ENCODE peak calls at places on chromosomes 5 and 9, in seven cellular contexts. One of them, this sample, is unnamed.

GRCh38 chr5:127492854-127493738 is 24.3 kb upstream of the PRRC1 start:
- DNase-seq in mucosa of descending colon: no peak
- DNase-seq in PC-9: peak; percentile 37
- DNase-seq in upper lobe of right lung: no peak
- DNase-seq in dorsolateral prefrontal cortex: no peak
- DNase-seq in fibroblast of lung: peak; percentile 72
- DNase-seq in heart right ventricle: no peak
- DNase-seq in this sample: no peak

GRCh38 chr9:20714442-20715415 is 30.7 kb downstream of the FOCAD start:
- DNase-seq in mucosa of descending colon: no peak
- DNase-seq in PC-9: no peak
- DNase-seq in upper lobe of right lung: no peak
- DNase-seq in dorsolateral prefrontal cortex: no peak
- DNase-seq in fibroblast of lung: no peak
- DNase-seq in heart right ventricle: no peak
- DNase-seq in this sample: no peak

GRCh38 chr5:58156354-58156753 is 303.5 kb downstream of the PLK2 start:
- DNase-seq in mucosa of descending colon: no peak
- DNase-seq in PC-9: no peak
- DNase-seq in upper lobe of right lung: no peak
- DNase-seq in dorsolateral prefrontal cortex: peak; percentile 80
- DNase-seq in fibroblast of lung: no peak
- DNase-seq in heart right ventricle: peak; percentile 36
- DNase-seq in this sample: no peak

GRCh38 chr5:143204474-143205246 is 198.8 kb downstream of the NR3C1 start:
- DNase-seq in mucosa of descending colon: no peak
- DNase-seq in PC-9: no peak
- DNase-seq in upper lobe of right lung: no peak
- DNase-seq in dorsolateral prefrontal cortex: no peak
- DNase-seq in fibroblast of lung: no peak
- DNase-seq in heart right ventricle: no peak
- DNase-seq in this sample: no peak

GRCh38 chr9:88586452-88586851 is 51.5 kb downstream of the NXNL2 start:
- DNase-seq in mucosa of descending colon: no peak
- DNase-seq in PC-9: no peak
- DNase-seq in upper lobe of right lung: no peak
- DNase-seq in dorsolateral prefrontal cortex: no peak
- DNase-seq in fibroblast of lung: peak; percentile 42
- DNase-seq in heart right ventricle: no peak
- DNase-seq in this sample: no peak

GRCh38 chr5:38379360-38379827 is 121.0 kb downstream of the EGFLAM start:
- DNase-seq in mucosa of descending colon: no peak
- DNase-seq in PC-9: no peak
- DNase-seq in upper lobe of right lung: no peak
- DNase-seq in dorsolateral prefrontal cortex: no peak
- DNase-seq in fibroblast of lung: no peak
- DNase-seq in heart right ventricle: no peak
- DNase-seq in this sample: no peak

GRCh38 chr5:113575074-113575473 is 61.6 kb downstream of the YTHDC2 start:
- DNase-seq in mucosa of descending colon: no peak
- DNase-seq in PC-9: no peak
- DNase-seq in upper lobe of right lung: no peak
- DNase-seq in dorsolateral prefrontal cortex: no peak
- DNase-seq in fibroblast of lung: no peak
- DNase-seq in heart right ventricle: no peak
- DNase-seq in this sample: no peak

GRCh38 chr9:123322771-123323481 is 33.1 kb upstream of the CRB2 start:
- DNase-seq in mucosa of descending colon: no peak
- DNase-seq in PC-9: no peak
- DNase-seq in upper lobe of right lung: no peak
- DNase-seq in dorsolateral prefrontal cortex: no peak
- DNase-seq in fibroblast of lung: no peak
- DNase-seq in heart right ventricle: no peak
- DNase-seq in this sample: no peak

GRCh38 chr9:108761530-108762347 is 94.0 kb downstream of the ACTL7B start:
- DNase-seq in mucosa of descending colon: peak; percentile 43
- DNase-seq in PC-9: no peak
- DNase-seq in upper lobe of right lung: no peak
- DNase-seq in dorsolateral prefrontal cortex: peak; percentile 69
- DNase-seq in fibroblast of lung: peak; percentile 67
- DNase-seq in heart right ventricle: peak; percentile 58
- DNase-seq in this sample: no peak

GRCh38 chr5:73039082-73039481 is 81.3 kb upstream of the TMEM171 start:
- DNase-seq in mucosa of descending colon: no peak
- DNase-seq in PC-9: peak; percentile 63
- DNase-seq in upper lobe of right lung: no peak
- DNase-seq in dorsolateral prefrontal cortex: no peak
- DNase-seq in fibroblast of lung: no peak
- DNase-seq in heart right ventricle: no peak
- DNase-seq in this sample: no peak

DNA sequence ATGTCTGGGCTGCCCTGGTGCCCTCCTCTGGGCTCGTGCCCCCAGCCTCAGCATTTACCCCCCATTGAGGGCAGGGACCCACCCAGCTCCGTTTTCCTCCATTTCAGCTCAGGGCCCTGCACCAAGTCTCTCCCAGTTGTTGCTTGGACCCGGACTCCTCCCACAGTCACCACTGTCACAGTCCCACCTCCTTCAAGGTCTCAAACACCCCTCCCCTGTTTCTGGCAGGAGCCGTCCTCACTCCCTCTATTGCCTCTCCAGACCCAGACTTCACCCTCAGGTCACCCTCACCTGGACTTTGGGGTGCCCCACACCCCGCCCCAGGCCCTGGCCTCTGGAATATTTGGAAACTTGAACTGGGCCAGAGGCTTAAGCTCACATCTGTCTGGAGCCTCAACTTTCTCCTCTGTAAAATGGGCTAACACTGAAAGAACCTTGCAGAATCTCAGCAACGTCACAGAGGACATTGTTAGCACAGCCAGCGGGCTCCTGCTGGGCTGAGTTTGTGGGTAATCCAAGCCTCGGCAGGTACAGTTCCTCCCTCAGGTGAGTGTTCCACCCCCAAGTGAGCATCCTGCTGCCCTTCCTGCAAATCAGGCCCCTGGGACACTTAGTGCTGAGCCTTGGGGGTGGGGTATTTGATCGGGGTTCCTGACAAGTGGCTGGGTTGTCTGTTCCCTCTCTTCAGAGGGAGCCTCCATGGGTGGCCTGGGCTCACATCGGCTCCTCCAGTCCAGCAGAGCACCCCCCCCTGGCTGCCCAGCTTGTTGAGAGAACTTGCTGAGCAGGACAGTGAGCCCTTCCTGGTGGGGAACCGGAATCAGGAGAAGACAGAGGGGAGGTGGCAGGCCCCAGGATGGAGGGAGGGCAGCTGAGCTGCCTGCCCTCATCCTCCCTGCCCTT is 130.1 kb downstream of the C9orf50 start:
- DNase-seq in mucosa of descending colon: no peak
- DNase-seq in PC-9: no peak
- DNase-seq in upper lobe of right lung: peak; percentile 76
- DNase-seq in dorsolateral prefrontal cortex: no peak
- DNase-seq in fibroblast of lung: no peak
- DNase-seq in heart right ventricle: peak; percentile 42
- DNase-seq in this sample: no peak
- H3K4me3 ChIP-seq in mucosa of descending colon: no peak overlapping the region
- H3K4me3 ChIP-seq in PC-9: peak overlapping the region; percentile 66
- H3K4me3 ChIP-seq in upper lobe of right lung: peak overlapping the region; percentile 53
- H3K4me3 ChIP-seq in dorsolateral prefrontal cortex: peak overlapping the region; percentile 68
- H3K4me3 ChIP-seq in fibroblast of lung: no peak overlapping the region
- H3K4me3 ChIP-seq in heart right ventricle: peak overlapping the region; percentile 52
- H3K4me3 ChIP-seq in this sample: peak overlapping the region; percentile 3

GRCh38 chr9:37974506-37975173 is 70.7 kb upstream of the SLC25A51 start:
- DNase-seq in mucosa of descending colon: peak; percentile 19
- DNase-seq in PC-9: no peak
- DNase-seq in upper lobe of right lung: peak; percentile 51
- DNase-seq in dorsolateral prefrontal cortex: no peak
- DNase-seq in fibroblast of lung: peak; percentile 54
- DNase-seq in heart right ventricle: no peak
- DNase-seq in this sample: peak; percentile 68

GRCh38 chr9:37971691-37972090 is 67.8 kb upstream of the SLC25A51 start:
- DNase-seq in mucosa of descending colon: no peak
- DNase-seq in PC-9: no peak
- DNase-seq in upper lobe of right lung: no peak
- DNase-seq in dorsolateral prefrontal cortex: no peak
- DNase-seq in fibroblast of lung: no peak
- DNase-seq in heart right ventricle: no peak
- DNase-seq in this sample: no peak

GRCh38 chr9:37971107-37971459 is 67.2 kb upstream of the SLC25A51 start:
- DNase-seq in mucosa of descending colon: peak; percentile 21
- DNase-seq in PC-9: no peak
- DNase-seq in upper lobe of right lung: peak; percentile 39
- DNase-seq in dorsolateral prefrontal cortex: no peak
- DNase-seq in fibroblast of lung: no peak
- DNase-seq in heart right ventricle: no peak
- DNase-seq in this sample: no peak

GRCh38 chr9:37970301-37971106 is 66.6 kb upstream of the SLC25A51 start:
- DNase-seq in mucosa of descending colon: peak; percentile 35
- DNase-seq in PC-9: no peak
- DNase-seq in upper lobe of right lung: peak; percentile 49
- DNase-seq in dorsolateral prefrontal cortex: no peak
- DNase-seq in fibroblast of lung: no peak
- DNase-seq in heart right ventricle: no peak
- DNase-seq in this sample: no peak

DNA sequence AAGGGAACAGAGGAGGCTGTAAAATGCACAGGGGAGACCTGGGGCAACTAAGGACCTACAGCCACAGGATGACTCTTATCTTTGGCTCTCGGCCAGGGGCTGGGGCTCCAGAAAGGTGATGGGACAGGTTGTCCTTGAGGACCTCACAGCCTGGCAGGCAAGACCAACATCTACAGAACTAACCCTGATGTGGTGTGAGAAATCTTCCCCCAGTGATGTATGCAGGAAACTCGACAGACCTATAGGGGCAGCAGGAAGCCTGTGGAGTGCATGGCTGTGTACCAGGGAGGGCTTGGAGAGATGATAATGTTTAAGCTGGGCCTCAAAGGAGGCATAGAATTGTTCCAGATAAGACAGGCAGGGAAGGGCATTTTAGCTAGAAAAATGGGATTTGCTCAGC is 68.4 kb upstream of the SLC25A51 start:
- DNase-seq in mucosa of descending colon: peak; percentile 12
- DNase-seq in PC-9: no peak
- DNase-seq in upper lobe of right lung: peak; percentile 46
- DNase-seq in dorsolateral prefrontal cortex: no peak
- DNase-seq in fibroblast of lung: peak; percentile 42
- DNase-seq in heart right ventricle: no peak
- DNase-seq in this sample: no peak
- TF ChIP-seq CTCF in mucosa of descending colon: no peak
- TF ChIP-seq CTCF in PC-9: no peak
- TF ChIP-seq CTCF in upper lobe of right lung: no peak
- TF ChIP-seq CTCF in dorsolateral prefrontal cortex: no peak
- TF ChIP-seq CTCF in fibroblast of lung: peak; percentile 52
- TF ChIP-seq CTCF in heart right ventricle: no peak
- TF ChIP-seq CTCF in this sample: peak; percentile 27

GRCh38 chr5:80573062-80573461 is 3.0 kb upstream of the ANKRD34B start:
- DNase-seq in mucosa of descending colon: no peak
- DNase-seq in PC-9: no peak
- DNase-seq in upper lobe of right lung: no peak
- DNase-seq in dorsolateral prefrontal cortex: no peak
- DNase-seq in fibroblast of lung: no peak
- DNase-seq in heart right ventricle: no peak
- DNase-seq in this sample: no peak

GRCh38 chr5:80566711-80567259 is 3.3 kb downstream of the ANKRD34B start:
- DNase-seq in mucosa of descending colon: no peak
- DNase-seq in PC-9: peak; percentile 59
- DNase-seq in upper lobe of right lung: no peak
- DNase-seq in dorsolateral prefrontal cortex: no peak
- DNase-seq in fibroblast of lung: no peak
- DNase-seq in heart right ventricle: no peak
- DNase-seq in this sample: no peak

GRCh38 chr5:80568251-80568650 is 1.8 kb downstream of the ANKRD34B start:
- DNase-seq in mucosa of descending colon: no peak
- DNase-seq in PC-9: no peak
- DNase-seq in upper lobe of right lung: no peak
- DNase-seq in dorsolateral prefrontal cortex: no peak
- DNase-seq in fibroblast of lung: no peak
- DNase-seq in heart right ventricle: no peak
- DNase-seq in this sample: no peak

GRCh38 chr5:80569086-80569960 is 757 bp downstream of the ANKRD34B start:
- DNase-seq in mucosa of descending colon: no peak
- DNase-seq in PC-9: no peak
- DNase-seq in upper lobe of right lung: no peak
- DNase-seq in dorsolateral prefrontal cortex: no peak
- DNase-seq in fibroblast of lung: no peak
- DNase-seq in heart right ventricle: no peak
- DNase-seq in this sample: no peak

DNA sequence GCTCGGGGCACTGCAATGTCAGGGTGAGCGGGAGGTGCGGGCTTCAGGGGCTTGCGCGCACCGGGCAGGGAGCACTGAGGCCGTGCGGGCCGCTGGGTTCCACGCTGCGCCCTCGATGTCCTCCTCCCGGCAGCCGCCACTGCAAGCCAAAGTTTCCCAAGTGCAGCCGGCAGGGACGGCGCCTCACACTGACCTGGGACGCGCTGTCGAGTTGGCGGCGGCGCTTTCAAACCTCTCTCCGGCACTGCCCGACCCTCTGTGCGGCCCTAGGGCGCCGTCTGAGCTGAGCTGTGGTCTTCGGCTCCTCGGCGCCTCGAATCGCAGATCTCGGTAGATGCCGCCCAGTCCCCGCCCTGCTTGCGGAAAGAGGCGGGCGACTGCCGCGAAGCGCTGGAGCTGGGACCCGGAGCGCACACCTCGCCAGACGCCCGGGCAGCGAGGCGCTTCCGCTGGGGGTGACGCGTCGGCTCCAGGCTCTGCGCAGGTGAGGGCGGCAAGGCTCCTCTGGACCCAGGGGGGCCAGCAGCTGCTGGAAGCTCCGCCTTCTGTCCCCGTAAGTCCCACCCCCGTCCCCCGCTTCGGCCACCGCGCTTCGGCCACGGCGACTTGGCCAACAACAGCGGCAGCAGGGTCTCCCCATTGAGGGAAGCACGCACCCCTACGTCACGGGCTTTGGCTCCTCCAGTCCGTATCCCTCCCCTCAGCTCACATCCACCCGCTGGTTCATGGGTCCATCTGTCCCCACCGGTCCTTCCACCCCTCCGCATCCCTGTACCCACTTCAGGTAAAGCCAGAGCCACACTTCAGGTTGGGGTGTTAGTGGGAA is at the start of gene ANKRD34B:
- DNase-seq in mucosa of descending colon: peak; percentile 25
- DNase-seq in PC-9: no peak
- DNase-seq in upper lobe of right lung: peak; percentile 67
- DNase-seq in dorsolateral prefrontal cortex: no peak
- DNase-seq in fibroblast of lung: no peak
- DNase-seq in heart right ventricle: no peak
- DNase-seq in this sample: no peak
- H3K4me3 ChIP-seq in mucosa of descending colon: no peak within 1 kb of the TSS
- H3K4me3 ChIP-seq in PC-9: no peak within 1 kb of the TSS
- H3K4me3 ChIP-seq in upper lobe of right lung: peak within 1 kb of the TSS; percentile 33
- H3K4me3 ChIP-seq in dorsolateral prefrontal cortex: peak within 1 kb of the TSS; percentile 60
- H3K4me3 ChIP-seq in fibroblast of lung: peak within 1 kb of the TSS; percentile 18
- H3K4me3 ChIP-seq in heart right ventricle: peak within 1 kb of the TSS; percentile 18
- H3K4me3 ChIP-seq in this sample: peak within 1 kb of the TSS; percentile 46

DNA sequence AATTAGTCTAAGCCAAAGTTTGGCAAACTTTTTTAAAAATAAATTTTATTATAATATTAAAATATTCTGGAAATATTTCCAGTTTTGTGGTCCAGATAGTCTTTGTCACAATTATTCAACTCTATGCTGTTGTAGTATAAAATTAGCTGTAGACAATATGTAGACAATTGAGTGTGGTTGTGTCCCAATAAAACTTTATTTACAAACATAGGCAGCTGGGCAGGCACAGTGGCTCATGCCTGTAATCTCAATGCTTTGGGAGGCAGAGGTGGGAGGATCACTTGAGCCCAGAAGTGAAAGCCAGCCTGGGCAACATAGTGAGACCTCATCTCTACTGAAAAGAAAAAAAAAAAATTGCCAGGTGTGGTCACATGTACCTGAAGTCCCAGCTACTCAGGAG is 150.5 kb upstream of the EPB41L4A start:
- DNase-seq in mucosa of descending colon: no peak
- DNase-seq in PC-9: no peak
- DNase-seq in upper lobe of right lung: no peak
- DNase-seq in dorsolateral prefrontal cortex: no peak
- DNase-seq in fibroblast of lung: no peak
- DNase-seq in heart right ventricle: no peak
- DNase-seq in this sample: no peak
- TF ChIP-seq CTCF in mucosa of descending colon: no peak
- TF ChIP-seq CTCF in PC-9: no peak
- TF ChIP-seq CTCF in upper lobe of right lung: no peak
- TF ChIP-seq CTCF in dorsolateral prefrontal cortex: no peak
- TF ChIP-seq CTCF in fibroblast of lung: no peak
- TF ChIP-seq CTCF in heart right ventricle: no peak
- TF ChIP-seq CTCF in this sample: no peak

This sample was measured in kidney epithelial cell.